ENCODE peak calls at places on chromosomes 11 and 22, in four cellular contexts. A, E, B and L are unnamed samples.

GRCh38 chr22:28923826-28924732 is 40.7 kb downstream of the ZNRF3 start:
- DNase-seq in A (no peak), E (no peak), B (no peak), L (no peak)

GRCh38 chr11:78418584-78419211 is 1.1 kb upstream of the GAB2 start:
- DNase-seq in A (peak), E (peak), B (no peak), L (no peak)

GRCh38 chr22:24060375-24060788 is 49.3 kb downstream of the CABIN1 start:
- DNase-seq in A (peak), E (peak), B (peak), L (peak)

GRCh38 chr11:6771926-6772898 is at the start of gene OR2AG2:
- DNase-seq in A (no peak), E (no peak), B (no peak), L (no peak)

GRCh38 chr11:2916114-2916891 is 12.9 kb downstream of the PHLDA2 start:
- DNase-seq in A (no peak), E (no peak), B (no peak), L (no peak)

GRCh38 chr22:39207141-39208012 is 37.4 kb downstream of the PDGFB start:
- DNase-seq in A (peak), E (no peak), B (no peak), L (no peak)

GRCh38 chr11:134101292-134101691 is 32.4 kb downstream of the JAM3 start:
- DNase-seq in A (peak), E (no peak), B (no peak), L (no peak)

GRCh38 chr11:62747475-62748160 is 6.3 kb downstream of the ZBTB3 start:
- DNase-seq in A (no peak), E (no peak), B (no peak), L (no peak)

GRCh38 chr11:28964811-28965210 is 856.6 kb downstream of the METTL15 start:
- DNase-seq in A (peak), E (no peak), B (peak), L (no peak)

GRCh38 chr11:87290304-87290922 is 252.7 kb downstream of the TMEM135 start:
- DNase-seq in A (peak), E (peak), B (no peak), L (peak)

GRCh38 chr11:95923730-95924413 is at the start of gene MTMR2:
- DNase-seq in A (peak), E (peak), B (no peak), L (no peak)

GRCh38 chr11:47950396-47950795 is 30.0 kb upstream of the PTPRJ start:
- DNase-seq in A (peak), E (no peak), B (no peak), L (no peak)

GRCh38 chr11:79453617-79454016 is 12.8 kb upstream of the TENM4 start:
- DNase-seq in A (no peak), E (no peak), B (no peak), L (no peak)

GRCh38 chr11:79461144-79461543 is 20.3 kb upstream of the TENM4 start:
- DNase-seq in A (peak), E (no peak), B (no peak), L (no peak)

GRCh38 chr11:79458712-79459111 is 17.9 kb upstream of the TENM4 start:
- DNase-seq in A (no peak), E (no peak), B (no peak), L (no peak)

GRCh38 chr11:79456501-79456900 is 15.7 kb upstream of the TENM4 start:
- DNase-seq in A (no peak), E (no peak), B (no peak), L (no peak)
- H3K4me3 ChIP-seq in A (no peak), E (no peak), B (no peak), L (no peak)

DNA sequence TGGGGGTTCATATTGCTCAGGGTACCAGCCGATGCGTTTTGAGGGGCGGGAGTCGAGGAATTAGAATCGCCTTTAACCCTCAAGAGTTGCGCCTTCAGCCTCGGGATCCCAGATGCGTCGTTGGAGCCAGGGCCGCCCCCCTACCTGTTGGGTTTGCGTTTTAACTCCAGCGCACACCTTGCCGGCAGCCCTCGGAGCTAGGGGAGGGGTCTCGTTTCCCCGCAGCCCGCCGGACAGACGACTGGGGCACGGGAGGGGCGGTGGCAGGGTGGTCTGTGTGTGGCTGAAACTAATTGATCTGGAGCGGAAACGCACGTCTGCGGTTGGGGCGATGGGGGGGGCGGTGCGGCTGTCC is 3.4 kb upstream of the CCND1 start:
- DNase-seq in A (no peak), E (no peak), B (no peak), L (no peak)
- H3K4me3 ChIP-seq in A (peak), E (no peak), B (peak), L (peak)

DNA sequence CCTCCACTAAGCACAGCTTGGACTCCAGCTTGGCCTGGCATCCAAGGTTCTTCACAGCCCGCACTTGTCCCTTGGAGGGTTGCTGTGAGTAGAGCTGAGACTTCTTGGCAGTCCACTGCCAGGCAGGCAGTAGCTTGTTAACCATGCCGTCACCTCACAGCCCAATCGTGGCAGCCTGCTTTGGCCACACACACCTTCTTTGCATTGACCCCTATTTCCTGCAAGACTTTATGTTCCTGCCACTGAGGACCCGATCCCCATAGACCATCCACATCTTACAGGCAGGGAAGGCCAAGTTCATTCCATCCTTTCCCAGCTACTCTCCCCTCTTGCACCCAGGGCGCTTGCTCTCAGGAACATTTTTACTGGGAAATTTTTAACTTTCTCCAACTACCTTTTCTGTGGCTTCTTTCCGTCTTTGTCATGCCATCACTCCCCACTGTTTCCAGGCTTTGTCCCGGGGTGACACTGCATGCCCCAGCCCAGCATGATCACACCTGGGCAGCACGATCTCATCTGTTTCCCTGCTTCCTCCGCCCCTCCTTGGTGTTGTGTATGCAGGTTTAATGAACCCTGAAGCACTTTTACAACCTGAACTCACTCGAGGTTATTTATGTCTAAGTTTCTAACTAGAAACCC is 2.6 kb upstream of the PYGM start:
- DNase-seq in A (no peak), E (no peak), B (no peak), L (no peak)
- H3K4me3 ChIP-seq in A (no peak), E (no peak), B (no peak), L (no peak)

DNA sequence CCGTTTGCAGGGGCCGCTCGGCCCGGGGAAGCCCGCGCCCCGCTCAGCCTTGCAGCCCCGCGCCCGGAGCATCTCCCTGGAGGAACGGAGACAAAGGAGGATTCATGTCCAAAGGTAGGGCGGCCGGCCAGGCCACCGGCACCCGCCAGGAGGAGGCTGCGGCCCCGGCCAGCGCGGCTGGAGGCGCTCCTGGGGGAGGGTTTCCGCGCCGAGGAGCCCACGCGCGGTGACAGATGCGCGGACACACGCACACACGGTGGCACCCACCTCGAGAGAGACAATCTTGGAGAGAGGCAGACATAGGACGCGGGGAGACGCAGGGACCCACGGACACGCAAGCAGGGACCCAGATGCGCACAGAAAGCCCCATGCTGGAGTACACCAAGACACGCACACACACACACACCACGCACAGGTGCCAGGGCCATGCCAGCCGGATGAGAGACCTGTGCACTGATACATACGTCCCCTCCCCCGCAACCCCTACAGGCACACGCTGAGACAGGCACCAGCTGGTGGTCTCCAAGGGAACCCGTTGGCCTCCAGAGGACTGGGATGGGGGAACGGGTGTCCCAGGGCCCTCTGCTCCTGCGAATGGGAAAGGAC is 7.8 kb downstream of the SEPTIN3 start:
- DNase-seq in A (no peak), E (no peak), B (no peak), L (no peak)
- H3K4me3 ChIP-seq in A (no peak), E (no peak), B (peak), L (no peak)

GRCh38 chr22:26610072-26610958 is 7.5 kb downstream of the CRYBB1 start:
- DNase-seq in A (peak), E (no peak), B (peak), L (peak)
- H3K4me3 ChIP-seq in A (no peak), E (no peak), B (no peak), L (no peak)

DNA sequence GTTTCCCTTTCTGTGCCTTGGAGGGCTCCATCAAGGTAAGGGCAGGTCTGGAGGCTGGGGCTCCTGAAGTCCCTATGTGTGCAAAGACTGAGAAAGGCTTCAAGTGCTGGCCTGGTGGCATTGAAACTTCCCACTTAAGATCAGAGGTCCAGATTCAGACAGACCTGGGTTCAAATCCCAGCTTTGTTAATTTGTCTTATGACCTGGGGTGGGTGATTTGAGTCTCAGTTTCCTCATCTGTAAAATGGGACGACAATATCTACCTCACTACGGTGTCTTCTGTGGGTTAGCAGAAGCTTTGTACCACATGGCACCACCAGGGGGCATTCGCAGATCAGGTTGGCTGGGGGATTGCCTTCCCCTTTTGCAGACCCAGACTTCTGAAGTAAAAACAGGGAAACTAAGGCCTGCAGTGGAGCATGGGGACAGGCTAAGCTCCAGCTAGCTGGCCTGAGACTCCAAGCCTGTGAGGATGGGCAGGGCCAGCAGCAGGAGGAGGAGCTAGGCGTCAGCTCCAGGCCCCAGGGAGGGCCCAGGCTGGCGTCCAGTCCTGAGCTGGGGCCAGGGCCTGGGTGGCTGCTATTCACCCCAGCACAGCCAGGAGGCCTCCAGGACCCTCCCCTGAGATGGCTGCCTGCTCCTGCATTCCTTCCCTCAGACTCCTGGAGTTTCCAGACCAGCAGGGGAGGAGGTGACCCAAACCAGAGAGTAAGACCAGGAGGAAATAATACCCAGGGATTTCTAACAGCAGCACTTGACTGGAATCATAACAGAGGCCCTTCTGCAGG is 1.5 kb downstream of the CASTOR1 start:
- DNase-seq in A (peak), E (peak), B (peak), L (peak)
- H3K4me3 ChIP-seq in A (peak), E (no peak), B (peak), L (no peak)

GRCh38 chr11:74306440-74307175 is 4.8 kb downstream of the P4HA3 start:
- DNase-seq in A (no peak), E (peak), B (no peak), L (no peak)
- H3K4me3 ChIP-seq in A (no peak), E (no peak), B (no peak), L (no peak)

DNA sequence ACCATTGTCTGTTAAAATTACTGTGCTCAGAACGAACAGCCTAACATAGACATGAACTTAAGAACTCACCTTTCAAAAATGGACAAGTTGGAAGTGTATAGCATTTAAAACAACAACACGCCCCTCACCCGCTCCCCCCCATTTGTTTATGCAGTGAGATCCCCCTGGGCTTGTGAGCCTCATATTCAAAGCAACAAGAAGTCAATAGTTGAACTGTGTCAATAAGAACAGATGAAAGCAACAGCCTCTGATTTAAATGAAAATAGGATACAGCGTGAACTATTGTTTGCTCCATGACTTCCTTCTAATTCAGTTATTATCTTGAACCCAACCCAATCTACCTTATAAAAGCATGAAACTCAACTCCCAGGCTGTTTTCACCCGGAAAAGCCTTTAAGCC is 314.2 kb downstream of the BLID start:
- DNase-seq in A (no peak), E (no peak), B (no peak), L (no peak)
- H3K4me3 ChIP-seq in A (no peak), E (no peak), B (no peak), L (no peak)